ENCODE peak calls at places on chromosomes 5 and 9, in eight cellular contexts. One of them, this sample, is unnamed.

GRCh38 chr9:134320195-134320885 is 5.9 kb upstream of the RXRA start:
- DNase-seq in activated naive CD4-positive, alpha-beta T cell: no peak
- DNase-seq in NCI-H1105 treated with DMSO at 0.1 percent for 48 hours: no peak
- DNase-seq in GM12865: no peak
- DNase-seq in NCI-H2081: no peak
- DNase-seq in stimulated activated naive CD8-positive, alpha-beta T cell treated with anti-CD3 and anti-CD28 coated beads, Interleukin-15, Interleukin-2, amounts not matched to agents 100 U/mL and 50 U/mL, for 24 hours: no peak
- DNase-seq in ascending aorta: peak
- DNase-seq in NCI-H1694: no peak
- DNase-seq in this sample: no peak

GRCh38 chr5:71743135-71743534 is 24.1 kb downstream of the CARTPT start:
- DNase-seq in stimulated activated naive CD8-positive, alpha-beta T cell treated with anti-CD3 and anti-CD28 coated beads, Interleukin-15, Interleukin-2, amounts not matched to agents 100 U/mL and 50 U/mL, for 24 hours: no peak
- DNase-seq in NCI-H1105 treated with DMSO at 0.1 percent for 48 hours: no peak
- DNase-seq in GM12865: no peak
- DNase-seq in activated naive CD4-positive, alpha-beta T cell: no peak
- DNase-seq in ascending aorta: no peak
- DNase-seq in NCI-H1694: no peak
- DNase-seq in NCI-H2081: no peak
- DNase-seq in this sample: peak

GRCh38 chr9:129413537-129414376 is 207.1 kb downstream of the C9orf50 start:
- DNase-seq in GM12865: peak
- DNase-seq in NCI-H1105 treated with DMSO at 0.1 percent for 48 hours: peak
- DNase-seq in stimulated activated naive CD8-positive, alpha-beta T cell treated with anti-CD3 and anti-CD28 coated beads, Interleukin-15, Interleukin-2, amounts not matched to agents 100 U/mL and 50 U/mL, for 24 hours: peak
- DNase-seq in NCI-H1694: peak
- DNase-seq in activated naive CD4-positive, alpha-beta T cell: peak
- DNase-seq in ascending aorta: peak
- DNase-seq in NCI-H2081: peak
- DNase-seq in this sample: peak

GRCh38 chr5:81182396-81183390 is 50.4 kb upstream of the CKMT2 start:
- DNase-seq in ascending aorta: no peak
- DNase-seq in GM12865: peak
- DNase-seq in NCI-H1694: no peak
- DNase-seq in NCI-H1105 treated with DMSO at 0.1 percent for 48 hours: no peak
- DNase-seq in stimulated activated naive CD8-positive, alpha-beta T cell treated with anti-CD3 and anti-CD28 coated beads, Interleukin-15, Interleukin-2, amounts not matched to agents 100 U/mL and 50 U/mL, for 24 hours: no peak
- DNase-seq in activated naive CD4-positive, alpha-beta T cell: no peak
- DNase-seq in NCI-H2081: no peak
- DNase-seq in this sample: no peak

GRCh38 chr9:89477395-89477794 is 20.5 kb downstream of the SEMA4D start:
- DNase-seq in stimulated activated naive CD8-positive, alpha-beta T cell treated with anti-CD3 and anti-CD28 coated beads, Interleukin-15, Interleukin-2, amounts not matched to agents 100 U/mL and 50 U/mL, for 24 hours: no peak
- DNase-seq in activated naive CD4-positive, alpha-beta T cell: no peak
- DNase-seq in ascending aorta: no peak
- DNase-seq in NCI-H2081: no peak
- DNase-seq in GM12865: no peak
- DNase-seq in NCI-H1694: no peak
- DNase-seq in NCI-H1105 treated with DMSO at 0.1 percent for 48 hours: no peak
- DNase-seq in this sample: no peak

GRCh38 chr9:123483191-123483803 is 127.3 kb downstream of the CRB2 start:
- DNase-seq in ascending aorta: no peak
- DNase-seq in stimulated activated naive CD8-positive, alpha-beta T cell treated with anti-CD3 and anti-CD28 coated beads, Interleukin-15, Interleukin-2, amounts not matched to agents 100 U/mL and 50 U/mL, for 24 hours: no peak
- DNase-seq in GM12865: no peak
- DNase-seq in activated naive CD4-positive, alpha-beta T cell: no peak
- DNase-seq in NCI-H1105 treated with DMSO at 0.1 percent for 48 hours: no peak
- DNase-seq in NCI-H2081: no peak
- DNase-seq in NCI-H1694: no peak
- DNase-seq in this sample: no peak

GRCh38 chr5:38878391-38879090 is 32.7 kb downstream of the OSMR start:
- DNase-seq in activated naive CD4-positive, alpha-beta T cell: no peak
- DNase-seq in NCI-H1694: no peak
- DNase-seq in NCI-H2081: no peak
- DNase-seq in ascending aorta: no peak
- DNase-seq in stimulated activated naive CD8-positive, alpha-beta T cell treated with anti-CD3 and anti-CD28 coated beads, Interleukin-15, Interleukin-2, amounts not matched to agents 100 U/mL and 50 U/mL, for 24 hours: no peak
- DNase-seq in NCI-H1105 treated with DMSO at 0.1 percent for 48 hours: no peak
- DNase-seq in GM12865: no peak
- DNase-seq in this sample: no peak

GRCh38 chr5:116358911-116359418 is 215.7 kb downstream of the SEMA6A start:
- DNase-seq in NCI-H2081: no peak
- DNase-seq in NCI-H1694: no peak
- DNase-seq in NCI-H1105 treated with DMSO at 0.1 percent for 48 hours: no peak
- DNase-seq in activated naive CD4-positive, alpha-beta T cell: no peak
- DNase-seq in stimulated activated naive CD8-positive, alpha-beta T cell treated with anti-CD3 and anti-CD28 coated beads, Interleukin-15, Interleukin-2, amounts not matched to agents 100 U/mL and 50 U/mL, for 24 hours: no peak
- DNase-seq in ascending aorta: no peak
- DNase-seq in GM12865: peak
- DNase-seq in this sample: no peak

GRCh38 chr5:172149073-172149472 is 39.0 kb downstream of the STK10 start:
- DNase-seq in stimulated activated naive CD8-positive, alpha-beta T cell treated with anti-CD3 and anti-CD28 coated beads, Interleukin-15, Interleukin-2, amounts not matched to agents 100 U/mL and 50 U/mL, for 24 hours: no peak
- DNase-seq in ascending aorta: no peak
- DNase-seq in activated naive CD4-positive, alpha-beta T cell: no peak
- DNase-seq in GM12865: no peak
- DNase-seq in NCI-H2081: no peak
- DNase-seq in NCI-H1694: no peak
- DNase-seq in NCI-H1105 treated with DMSO at 0.1 percent for 48 hours: no peak
- DNase-seq in this sample: no peak

GRCh38 chr5:128053291-128053954 is 30.1 kb upstream of the SLC12A2 start:
- DNase-seq in NCI-H2081: no peak
- DNase-seq in stimulated activated naive CD8-positive, alpha-beta T cell treated with anti-CD3 and anti-CD28 coated beads, Interleukin-15, Interleukin-2, amounts not matched to agents 100 U/mL and 50 U/mL, for 24 hours: no peak
- DNase-seq in activated naive CD4-positive, alpha-beta T cell: no peak
- DNase-seq in ascending aorta: no peak
- DNase-seq in GM12865: no peak
- DNase-seq in NCI-H1105 treated with DMSO at 0.1 percent for 48 hours: no peak
- DNase-seq in NCI-H1694: no peak
- DNase-seq in this sample: no peak

GRCh38 chr9:24257726-24258125 is 288.0 kb downstream of the IZUMO3 start:
- DNase-seq in activated naive CD4-positive, alpha-beta T cell: no peak
- DNase-seq in GM12865: no peak
- DNase-seq in NCI-H2081: peak
- DNase-seq in NCI-H1694: no peak
- DNase-seq in ascending aorta: no peak
- DNase-seq in stimulated activated naive CD8-positive, alpha-beta T cell treated with anti-CD3 and anti-CD28 coated beads, Interleukin-15, Interleukin-2, amounts not matched to agents 100 U/mL and 50 U/mL, for 24 hours: no peak
- DNase-seq in NCI-H1105 treated with DMSO at 0.1 percent for 48 hours: no peak
- DNase-seq in this sample: no peak

GRCh38 chr5:127561254-127561653 is 43.8 kb downstream of the PRRC1 start:
- DNase-seq in activated naive CD4-positive, alpha-beta T cell: no peak
- DNase-seq in NCI-H1694: no peak
- DNase-seq in NCI-H1105 treated with DMSO at 0.1 percent for 48 hours: no peak
- DNase-seq in stimulated activated naive CD8-positive, alpha-beta T cell treated with anti-CD3 and anti-CD28 coated beads, Interleukin-15, Interleukin-2, amounts not matched to agents 100 U/mL and 50 U/mL, for 24 hours: no peak
- DNase-seq in ascending aorta: no peak
- DNase-seq in NCI-H2081: no peak
- DNase-seq in GM12865: no peak
- DNase-seq in this sample: no peak

GRCh38 chr9:135487281-135488012 is 7.9 kb downstream of the PPP1R26 start:
- DNase-seq in ascending aorta: no peak
- DNase-seq in GM12865: no peak
- DNase-seq in NCI-H1694: no peak
- DNase-seq in NCI-H2081: no peak
- DNase-seq in NCI-H1105 treated with DMSO at 0.1 percent for 48 hours: no peak
- DNase-seq in activated naive CD4-positive, alpha-beta T cell: no peak
- DNase-seq in stimulated activated naive CD8-positive, alpha-beta T cell treated with anti-CD3 and anti-CD28 coated beads, Interleukin-15, Interleukin-2, amounts not matched to agents 100 U/mL and 50 U/mL, for 24 hours: no peak
- DNase-seq in this sample: no peak

GRCh38 chr9:76223749-76224340 is 170.4 kb downstream of the RFK start:
- DNase-seq in GM12865: no peak
- DNase-seq in activated naive CD4-positive, alpha-beta T cell: no peak
- DNase-seq in stimulated activated naive CD8-positive, alpha-beta T cell treated with anti-CD3 and anti-CD28 coated beads, Interleukin-15, Interleukin-2, amounts not matched to agents 100 U/mL and 50 U/mL, for 24 hours: no peak
- DNase-seq in ascending aorta: no peak
- DNase-seq in NCI-H2081: no peak
- DNase-seq in NCI-H1105 treated with DMSO at 0.1 percent for 48 hours: no peak
- DNase-seq in NCI-H1694: no peak
- DNase-seq in this sample: no peak

GRCh38 chr9:79023134-79023577 is 548.6 kb upstream of the TLE4 start:
- DNase-seq in ascending aorta: no peak
- DNase-seq in activated naive CD4-positive, alpha-beta T cell: no peak
- DNase-seq in NCI-H2081: no peak
- DNase-seq in NCI-H1105 treated with DMSO at 0.1 percent for 48 hours: no peak
- DNase-seq in GM12865: no peak
- DNase-seq in NCI-H1694: no peak
- DNase-seq in stimulated activated naive CD8-positive, alpha-beta T cell treated with anti-CD3 and anti-CD28 coated beads, Interleukin-15, Interleukin-2, amounts not matched to agents 100 U/mL and 50 U/mL, for 24 hours: no peak
- DNase-seq in this sample: no peak

GRCh38 chr9:129081388-129081889 is 528 bp downstream of the DOLPP1 start:
- DNase-seq in NCI-H1694: no peak
- DNase-seq in activated naive CD4-positive, alpha-beta T cell: no peak
- DNase-seq in GM12865: no peak
- DNase-seq in stimulated activated naive CD8-positive, alpha-beta T cell treated with anti-CD3 and anti-CD28 coated beads, Interleukin-15, Interleukin-2, amounts not matched to agents 100 U/mL and 50 U/mL, for 24 hours: no peak
- DNase-seq in ascending aorta: no peak
- DNase-seq in NCI-H2081: no peak
- DNase-seq in NCI-H1105 treated with DMSO at 0.1 percent for 48 hours: no peak
- DNase-seq in this sample: no peak

GRCh38 chr9:131695366-131696162 is 44.3 kb downstream of the RAPGEF1 start:
- DNase-seq in GM12865: no peak
- DNase-seq in activated naive CD4-positive, alpha-beta T cell: no peak
- DNase-seq in stimulated activated naive CD8-positive, alpha-beta T cell treated with anti-CD3 and anti-CD28 coated beads, Interleukin-15, Interleukin-2, amounts not matched to agents 100 U/mL and 50 U/mL, for 24 hours: no peak
- DNase-seq in NCI-H2081: no peak
- DNase-seq in ascending aorta: no peak
- DNase-seq in NCI-H1694: no peak
- DNase-seq in NCI-H1105 treated with DMSO at 0.1 percent for 48 hours: no peak
- DNase-seq in this sample: no peak

GRCh38 chr5:149667084-149667826 is 62.9 kb upstream of the PPARGC1B start:
- DNase-seq in NCI-H1694: peak
- DNase-seq in NCI-H2081: peak
- DNase-seq in NCI-H1105 treated with DMSO at 0.1 percent for 48 hours: no peak
- DNase-seq in GM12865: peak
- DNase-seq in activated naive CD4-positive, alpha-beta T cell: no peak
- DNase-seq in ascending aorta: no peak
- DNase-seq in stimulated activated naive CD8-positive, alpha-beta T cell treated with anti-CD3 and anti-CD28 coated beads, Interleukin-15, Interleukin-2, amounts not matched to agents 100 U/mL and 50 U/mL, for 24 hours: peak
- DNase-seq in this sample: no peak

GRCh38 chr5:141767671-141768070 is 85.6 kb upstream of the ARAP3 start:
- DNase-seq in NCI-H1105 treated with DMSO at 0.1 percent for 48 hours: no peak
- DNase-seq in activated naive CD4-positive, alpha-beta T cell: no peak
- DNase-seq in NCI-H1694: no peak
- DNase-seq in ascending aorta: no peak
- DNase-seq in stimulated activated naive CD8-positive, alpha-beta T cell treated with anti-CD3 and anti-CD28 coated beads, Interleukin-15, Interleukin-2, amounts not matched to agents 100 U/mL and 50 U/mL, for 24 hours: no peak
- DNase-seq in GM12865: no peak
- DNase-seq in NCI-H2081: no peak
- DNase-seq in this sample: no peak

GRCh38 chr5:92559743-92560142 is 1021.3 kb downstream of the NR2F1-AS1 start:
- DNase-seq in NCI-H1105 treated with DMSO at 0.1 percent for 48 hours: no peak
- DNase-seq in NCI-H2081: no peak
- DNase-seq in NCI-H1694: no peak
- DNase-seq in ascending aorta: no peak
- DNase-seq in activated naive CD4-positive, alpha-beta T cell: no peak
- DNase-seq in stimulated activated naive CD8-positive, alpha-beta T cell treated with anti-CD3 and anti-CD28 coated beads, Interleukin-15, Interleukin-2, amounts not matched to agents 100 U/mL and 50 U/mL, for 24 hours: no peak
- DNase-seq in GM12865: no peak
- DNase-seq in this sample: no peak

GRCh38 chr5:4815002-4815401 is 325.1 kb upstream of the ADAMTS16 start:
- DNase-seq in GM12865: no peak
- DNase-seq in ascending aorta: no peak
- DNase-seq in NCI-H2081: no peak
- DNase-seq in stimulated activated naive CD8-positive, alpha-beta T cell treated with anti-CD3 and anti-CD28 coated beads, Interleukin-15, Interleukin-2, amounts not matched to agents 100 U/mL and 50 U/mL, for 24 hours: no peak
- DNase-seq in activated naive CD4-positive, alpha-beta T cell: no peak
- DNase-seq in NCI-H1105 treated with DMSO at 0.1 percent for 48 hours: no peak
- DNase-seq in NCI-H1694: no peak
- DNase-seq in this sample: no peak

GRCh38 chr9:98830554-98830953 is 23.1 kb downstream of the GALNT12 start:
- DNase-seq in stimulated activated naive CD8-positive, alpha-beta T cell treated with anti-CD3 and anti-CD28 coated beads, Interleukin-15, Interleukin-2, amounts not matched to agents 100 U/mL and 50 U/mL, for 24 hours: no peak
- DNase-seq in NCI-H1694: no peak
- DNase-seq in GM12865: no peak
- DNase-seq in activated naive CD4-positive, alpha-beta T cell: no peak
- DNase-seq in NCI-H1105 treated with DMSO at 0.1 percent for 48 hours: no peak
- DNase-seq in NCI-H2081: no peak
- DNase-seq in ascending aorta: no peak
- DNase-seq in this sample: no peak

GRCh38 chr5:83270311-83270710 is 193.0 kb downstream of the XRCC4 start:
- DNase-seq in NCI-H1105 treated with DMSO at 0.1 percent for 48 hours: no peak
- DNase-seq in ascending aorta: no peak
- DNase-seq in GM12865: no peak
- DNase-seq in stimulated activated naive CD8-positive, alpha-beta T cell treated with anti-CD3 and anti-CD28 coated beads, Interleukin-15, Interleukin-2, amounts not matched to agents 100 U/mL and 50 U/mL, for 24 hours: no peak
- DNase-seq in activated naive CD4-positive, alpha-beta T cell: no peak
- DNase-seq in NCI-H2081: no peak
- DNase-seq in NCI-H1694: no peak
- DNase-seq in this sample: no peak

GRCh38 chr9:79189511-79189924 is 382.2 kb upstream of the TLE4 start:
- DNase-seq in NCI-H1105 treated with DMSO at 0.1 percent for 48 hours: no peak
- DNase-seq in stimulated activated naive CD8-positive, alpha-beta T cell treated with anti-CD3 and anti-CD28 coated beads, Interleukin-15, Interleukin-2, amounts not matched to agents 100 U/mL and 50 U/mL, for 24 hours: no peak
- DNase-seq in NCI-H1694: no peak
- DNase-seq in NCI-H2081: no peak
- DNase-seq in activated naive CD4-positive, alpha-beta T cell: no peak
- DNase-seq in ascending aorta: no peak
- DNase-seq in GM12865: no peak
- DNase-seq in this sample: no peak

GRCh38 chr9:127452481-127453092 is 1.3 kb downstream of the LRSAM1 start:
- DNase-seq in ascending aorta: no peak
- DNase-seq in GM12865: no peak
- DNase-seq in NCI-H1694: no peak
- DNase-seq in NCI-H2081: peak
- DNase-seq in activated naive CD4-positive, alpha-beta T cell: no peak
- DNase-seq in NCI-H1105 treated with DMSO at 0.1 percent for 48 hours: peak
- DNase-seq in stimulated activated naive CD8-positive, alpha-beta T cell treated with anti-CD3 and anti-CD28 coated beads, Interleukin-15, Interleukin-2, amounts not matched to agents 100 U/mL and 50 U/mL, for 24 hours: no peak
- DNase-seq in this sample: no peak

GRCh38 chr5:156914371-156914737 is 48.7 kb downstream of the TIMD4 start:
- DNase-seq in stimulated activated naive CD8-positive, alpha-beta T cell treated with anti-CD3 and anti-CD28 coated beads, Interleukin-15, Interleukin-2, amounts not matched to agents 100 U/mL and 50 U/mL, for 24 hours: no peak
- DNase-seq in GM12865: peak
- DNase-seq in NCI-H1105 treated with DMSO at 0.1 percent for 48 hours: peak
- DNase-seq in NCI-H1694: no peak
- DNase-seq in NCI-H2081: no peak
- DNase-seq in activated naive CD4-positive, alpha-beta T cell: no peak
- DNase-seq in ascending aorta: no peak
- DNase-seq in this sample: no peak

GRCh38 chr5:94928891-94929290 is 310.4 kb downstream of the SLF1 start:
- DNase-seq in activated naive CD4-positive, alpha-beta T cell: no peak
- DNase-seq in stimulated activated naive CD8-positive, alpha-beta T cell treated with anti-CD3 and anti-CD28 coated beads, Interleukin-15, Interleukin-2, amounts not matched to agents 100 U/mL and 50 U/mL, for 24 hours: no peak
- DNase-seq in NCI-H1694: no peak
- DNase-seq in ascending aorta: no peak
- DNase-seq in NCI-H1105 treated with DMSO at 0.1 percent for 48 hours: no peak
- DNase-seq in NCI-H2081: no peak
- DNase-seq in GM12865: no peak
- DNase-seq in this sample: no peak

GRCh38 chr5:59745422-59745863 is 148.1 kb downstream of the PDE4D start:
- DNase-seq in ascending aorta: no peak
- DNase-seq in GM12865: no peak
- DNase-seq in NCI-H1694: no peak
- DNase-seq in stimulated activated naive CD8-positive, alpha-beta T cell treated with anti-CD3 and anti-CD28 coated beads, Interleukin-15, Interleukin-2, amounts not matched to agents 100 U/mL and 50 U/mL, for 24 hours: no peak
- DNase-seq in NCI-H2081: peak
- DNase-seq in activated naive CD4-positive, alpha-beta T cell: no peak
- DNase-seq in NCI-H1105 treated with DMSO at 0.1 percent for 48 hours: no peak
- DNase-seq in this sample: no peak

GRCh38 chr9:126367139-126367538 is 40.5 kb downstream of the MVB12B start:
- DNase-seq in activated naive CD4-positive, alpha-beta T cell: no peak
- DNase-seq in NCI-H2081: no peak
- DNase-seq in GM12865: no peak
- DNase-seq in ascending aorta: no peak
- DNase-seq in NCI-H1694: no peak
- DNase-seq in NCI-H1105 treated with DMSO at 0.1 percent for 48 hours: no peak
- DNase-seq in stimulated activated naive CD8-positive, alpha-beta T cell treated with anti-CD3 and anti-CD28 coated beads, Interleukin-15, Interleukin-2, amounts not matched to agents 100 U/mL and 50 U/mL, for 24 hours: no peak
- DNase-seq in this sample: no peak

This sample was measured in esophagus muscularis mucosa.